ENCODE peak calls at places on chromosomes 13 and 19, in four cellular contexts. H is upper lobe of left lung, N is colonic mucosa, G is tibial artery. Q is an unnamed sample.

GRCh38 chr19:8561071-8561764 is 16.0 kb downstream of the MYO1F start:
- DNase-seq in H (no peak), G (no peak), N (no peak), Q (no peak)

GRCh38 chr13:36712785-36713184 is 39.0 kb downstream of the SERTM1 start:
- DNase-seq in H (no peak), G (no peak), N (no peak), Q (no peak)

GRCh38 chr19:11737964-11738745 is 591 bp downstream of the ZNF823 start:
- DNase-seq in G (peak; percentile 70), N (peak; percentile 89), H (peak; percentile 84), Q (peak; percentile 82)

GRCh38 chr19:3942790-3943409 is 10.0 kb downstream of the NMRK2 start:
- DNase-seq in N (no peak), G (no peak), H (no peak), Q (no peak)

GRCh38 chr19:10408511-10409291 is 5.4 kb upstream of the CDC37 start:
- DNase-seq in G (no peak), N (no peak), H (peak; percentile 79), Q (no peak)

GRCh38 chr19:1073956-1074511 is 7.1 kb downstream of the ARHGAP45 start:
- DNase-seq in N (no peak), G (no peak), H (no peak), Q (no peak)

GRCh38 chr19:40799558-40800338 is 757 bp downstream of the EGLN2 start:
- DNase-seq in N (peak; percentile 58), H (peak; percentile 91), G (no peak), Q (peak; percentile 42)

GRCh38 chr13:18943721-18944391 is 237.8 kb downstream of the TUBA3C start:
- DNase-seq in G (peak; percentile 51), H (peak; percentile 80), N (no peak), Q (no peak)

GRCh38 chr13:46685006-46685730 is 111.8 kb downstream of the ESD start:
- DNase-seq in H (no peak), G (no peak), N (no peak), Q (no peak)

GRCh38 chr19:23093832-23094231 is 23.0 kb upstream of the ZNF730 start:
- DNase-seq in N (no peak), G (no peak), H (no peak), Q (no peak)

GRCh38 chr19:49690656-49691242 is at the start of gene CPT1C:
- DNase-seq in H (no peak), G (peak; percentile 86), N (peak; percentile 85), Q (peak; percentile 79)

GRCh38 chr19:30881986-30882385 is 467.2 kb downstream of the TSHZ3 start:
- DNase-seq in N (no peak), G (no peak), H (no peak), Q (no peak)

GRCh38 chr19:7560271-7560670 is 24.8 kb downstream of the PNPLA6 start:
- DNase-seq in H (no peak), G (no peak), N (no peak), Q (no peak)

GRCh38 chr13:107847406-107847805 is 367.9 kb downstream of the LIG4 start:
- DNase-seq in N (no peak), G (no peak), H (no peak), Q (no peak)

GRCh38 chr19:48836089-48837017 is at the start of gene HSD17B14:
- DNase-seq in N (no peak), H (peak; percentile 83), G (peak; percentile 80), Q (no peak)

GRCh38 chr19:48194041-48194871 is 23.8 kb downstream of the ZSWIM9 start:
- DNase-seq in H (peak; percentile 76), N (no peak), G (peak; percentile 57), Q (no peak)

GRCh38 chr19:13159713-13160112 is 9.5 kb downstream of the IER2 start:
- DNase-seq in H (no peak), G (no peak), N (no peak), Q (no peak)

GRCh38 chr13:114339779-114340534 is 25.7 kb downstream of the CHAMP1 start:
- DNase-seq in H (no peak), G (no peak), N (peak; percentile 34), Q (peak; percentile 53)

GRCh38 chr13:94351292-94352000 is 128.0 kb downstream of the DCT start:
- DNase-seq in N (no peak), H (no peak), G (no peak), Q (no peak)

GRCh38 chr19:45283443-45284033 is 32.5 kb downstream of the MARK4 start:
- DNase-seq in G (no peak), H (no peak), N (no peak), Q (no peak)

GRCh38 chr19:4338441-4339350 is at the start of gene STAP2:
- DNase-seq in H (peak; percentile 76), G (no peak), N (peak; percentile 91), Q (peak; percentile 77)

GRCh38 chr13:41457589-41458186 is 338 bp downstream of the RGCC start:
- DNase-seq in N (peak; percentile 24), H (peak; percentile 92), G (no peak), Q (no peak)

GRCh38 chr19:35871611-35872010 is 3.2 kb downstream of the APLP1 start:
- DNase-seq in N (no peak), H (no peak), G (no peak), Q (no peak)

GRCh38 chr13:29187584-29187983 is 367.4 kb downstream of the MTUS2 start:
- DNase-seq in G (no peak), N (no peak), H (no peak), Q (no peak)
- H3K4me3 ChIP-seq in G (no peak overlapping the region), N (no peak overlapping the region), H (no peak overlapping the region), Q (no peak overlapping the region)

DNA sequence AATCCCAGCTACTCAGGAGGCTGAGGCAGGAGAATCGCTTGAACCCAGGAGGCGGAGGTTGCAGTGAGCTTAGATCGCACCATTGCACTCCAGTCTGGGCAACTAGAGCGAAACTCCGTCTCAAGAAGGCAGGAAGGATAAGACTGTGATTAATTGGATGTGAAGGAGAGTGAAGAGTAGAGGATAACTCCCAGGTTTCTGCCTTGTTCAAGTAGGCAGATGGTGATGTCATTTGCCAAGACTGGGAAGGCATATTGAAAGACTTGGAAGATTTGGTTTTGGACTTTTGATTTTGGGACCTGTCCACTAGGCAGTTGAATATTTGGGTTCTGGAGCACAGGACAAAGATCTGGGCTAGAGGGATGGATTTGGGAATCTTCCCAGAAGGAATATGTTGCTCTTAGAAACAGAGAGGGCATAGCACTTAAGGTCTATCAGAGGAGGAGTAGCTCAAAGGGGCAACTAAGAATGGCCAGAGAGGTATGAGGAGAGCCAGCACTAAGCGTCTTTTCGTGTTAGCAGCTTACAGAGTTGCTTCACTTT is 20.0 kb downstream of the GARRE1 start:
- DNase-seq in N (no peak), G (no peak), H (no peak), Q (no peak)
- H3K4me1 ChIP-seq in N (peaks cover 9% of the 10 kb centered on the region), G (no peaks in the 10 kb centered on the region), H (peaks cover 52% of the 10 kb centered on the region), Q (peaks cover 38% of the 10 kb centered on the region)

GRCh38 chr13:32037471-32037870 is 5.9 kb downstream of the FRY start:
- DNase-seq in H (no peak), G (no peak), N (no peak), Q (no peak)
- H3K4me3 ChIP-seq in H (no peak overlapping the region), G (peak overlapping the region; percentile 26), N (no peak overlapping the region), Q (no peak overlapping the region)

GRCh38 chr19:38848299-38849146 is 1.3 kb downstream of the HNRNPL start:
- DNase-seq in G (no peak), H (no peak), N (no peak), Q (no peak)
- H3K4me1 ChIP-seq in G (no peaks in the 10 kb centered on the region), H (peaks cover 35% of the 10 kb centered on the region), N (peaks cover 6% of the 10 kb centered on the region), Q (peaks cover 70% of the 10 kb centered on the region)

GRCh38 chr13:49399801-49400472 is 43.9 kb downstream of the CAB39L start:
- DNase-seq in N (no peak), G (no peak), H (no peak), Q (no peak)
- H3K4me3 ChIP-seq in N (peak overlapping the region; percentile 1), G (peak overlapping the region; percentile 55), H (peak overlapping the region; percentile 40), Q (peak overlapping the region; percentile 36)

GRCh38 chr19:16654151-16654550 is 5.8 kb downstream of the SMIM7 start:
- DNase-seq in N (no peak), G (no peak), H (no peak), Q (no peak)
- H3K4me1 ChIP-seq in N (peaks cover 10% of the 10 kb centered on the region), G (no peaks in the 10 kb centered on the region), H (peaks cover 17% of the 10 kb centered on the region), Q (peaks cover 57% of the 10 kb centered on the region)

GRCh38 chr19:38037151-38037611 is 130.2 kb downstream of the SIPA1L3 start:
- DNase-seq in H (no peak), G (no peak), N (no peak), Q (no peak)

GRCh38 chr19:38035515-38036495 is 128.8 kb downstream of the SIPA1L3 start:
- DNase-seq in G (peak; percentile 71), H (peak; percentile 17), N (no peak), Q (no peak)

GRCh38 chr19:38034153-38034835 is 127.3 kb downstream of the SIPA1L3 start:
- DNase-seq in G (no peak), H (no peak), N (no peak), Q (no peak)

GRCh38 chr19:38033658-38034150 is 126.7 kb downstream of the SIPA1L3 start:
- DNase-seq in G (no peak), H (no peak), N (no peak), Q (no peak)

DNA sequence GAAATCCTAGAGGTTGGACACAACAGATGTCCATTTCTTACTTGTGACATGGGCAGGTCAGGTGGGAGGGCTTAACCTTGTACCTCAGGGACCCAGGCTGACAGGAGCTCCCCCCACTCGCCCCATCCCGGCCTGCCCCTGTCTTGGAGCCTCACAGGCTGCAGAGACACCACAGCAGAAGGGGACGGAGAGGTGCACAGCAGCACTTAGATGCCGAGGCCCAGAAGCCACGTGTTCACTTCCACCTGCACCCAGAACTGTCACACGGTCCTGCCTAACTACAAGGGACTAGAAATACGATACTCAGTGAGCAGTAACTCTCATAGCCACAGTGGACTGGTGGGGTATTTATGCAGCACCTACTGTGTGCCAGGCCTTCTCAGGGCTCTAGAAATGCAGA is 129.7 kb downstream of the SIPA1L3 start:
- DNase-seq in H (peak; percentile 20), N (no peak), G (no peak), Q (no peak)
- H3K4me3 ChIP-seq in H (no peak overlapping the region), N (no peak overlapping the region), G (no peak overlapping the region), Q (no peak overlapping the region)

GRCh38 chr19:38708413-38709024 is 35.8 kb downstream of the CAPN12 start:
- DNase-seq in N (no peak), H (no peak), G (no peak), Q (no peak)
- H3K4me1 ChIP-seq in N (no peaks in the 10 kb centered on the region), H (peaks cover 70% of the 10 kb centered on the region), G (no peaks in the 10 kb centered on the region), Q (peaks cover 68% of the 10 kb centered on the region)

DNA sequence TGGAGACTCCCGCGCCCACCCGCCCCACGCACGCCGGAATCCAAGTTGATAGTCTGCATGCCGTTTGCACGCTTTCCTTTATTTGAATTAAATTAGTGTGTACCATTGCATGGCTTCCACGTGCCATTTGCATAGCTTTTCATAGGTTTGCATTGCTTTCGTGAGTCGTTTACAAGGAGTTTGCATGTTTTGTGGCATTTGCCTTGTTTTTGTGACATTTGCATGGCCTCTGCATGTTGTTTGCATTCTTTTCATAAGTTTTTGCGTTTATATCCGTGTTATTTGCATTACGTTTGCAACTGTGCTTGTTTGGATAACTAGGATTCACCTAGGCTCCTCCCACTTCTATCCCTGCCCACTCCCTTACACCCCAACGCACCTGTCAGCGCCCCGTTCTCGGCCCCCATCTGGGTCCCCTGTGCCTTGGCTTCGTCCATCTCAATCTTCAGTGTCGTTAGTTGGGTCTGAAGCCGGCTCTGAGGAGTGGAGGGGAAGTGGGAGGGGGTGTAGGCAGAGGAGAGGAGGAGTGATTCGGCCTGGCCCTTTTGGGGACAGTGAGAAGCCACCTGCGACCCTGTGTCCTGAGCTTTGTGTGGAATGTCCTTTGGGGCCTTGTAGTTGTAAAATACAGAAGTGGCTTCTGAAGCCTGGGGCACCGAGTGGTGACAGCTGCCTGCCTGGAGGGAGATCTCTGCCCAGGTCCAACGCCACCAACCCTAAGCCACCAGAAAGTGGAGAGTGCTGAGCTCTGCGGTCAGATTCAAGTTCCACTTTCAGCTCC is 2.4 kb downstream of the CCDC194 start:
- DNase-seq in H (peak; percentile 39), G (no peak), N (no peak), Q (no peak)
- H3K4me3 ChIP-seq in H (peak overlapping the region; percentile 54), G (peak overlapping the region; percentile 48), N (peak overlapping the region; percentile 35), Q (peak overlapping the region; percentile 47)

Q was measured in stomach.